ENCODE peak calls at places on chromosomes 7 and 10, in nine cellular contexts. L is cardiac muscle cell; M is Peyer's patch; G is keratinocyte; C is prostate gland; X is heart right ventricle; P is ovary; S is fibroblast of lung; R is CD4-positive, CD25-positive, alpha-beta regulatory T cell. D is an unnamed sample.
A peak's percentile ranks its signal among the peaks of the same experiment; 100 is the strongest.

GRCh38 chr10:785539-786214 is 96.2 kb upstream of the DIP2C start:
- DNase-seq in L (no peak), M (peak; percentile 35), G (no peak), C (no peak), X (no peak), P (no peak), S (no peak), R (no peak), D (no peak)

GRCh38 chr10:110337906-110338305 is 33.2 kb upstream of the SMNDC1 start:
- DNase-seq in L (peak; percentile 42), M (no peak), G (no peak), C (no peak), X (no peak), P (no peak), S (peak; percentile 59), R (no peak), D (no peak)

GRCh38 chr10:113961261-113961938 is 82.3 kb upstream of the ADRB1 start:
- DNase-seq in L (no peak), M (peak; percentile 69), G (no peak), C (no peak), X (no peak), P (no peak), S (no peak), R (peak; percentile 93), D (peak; percentile 54)

GRCh38 chr7:106793015-106793651 is 71.9 kb upstream of the PIK3CG start:
- DNase-seq in L (peak; percentile 40), M (no peak), G (no peak), C (no peak), X (no peak), P (no peak), S (no peak), R (peak; percentile 59), D (no peak)

GRCh38 chr7:40232242-40232929 is 97.6 kb downstream of the SUGCT start:
- DNase-seq in L (peak; percentile 86), M (no peak), G (no peak), C (peak; percentile 9), X (no peak), P (no peak), S (peak; percentile 71), R (peak; percentile 53), D (no peak)

GRCh38 chr7:111878788-111879187 is 316.5 kb upstream of the IMMP2L start:
- DNase-seq in L (no peak), M (no peak), G (no peak), C (no peak), X (no peak), P (no peak), S (no peak), R (no peak), D (no peak)

GRCh38 chr7:44078521-44078920 is 3.8 kb downstream of the POLM start:
- DNase-seq in L (no peak), M (no peak), G (no peak), C (no peak), X (no peak), P (no peak), S (no peak), R (no peak), D (no peak)

GRCh38 chr7:125480762-125481161 is 551.1 kb upstream of the POT1 start:
- DNase-seq in L (no peak), M (no peak), G (no peak), C (no peak), X (no peak), P (no peak), S (no peak), R (no peak), D (no peak)

GRCh38 chr10:75108684-75109458 is 2.6 kb upstream of the SAMD8 start:
- DNase-seq in L (peak; percentile 38), M (peak; percentile 48), G (no peak), C (no peak), X (peak; percentile 37), P (no peak), S (no peak), R (no peak), D (no peak)

GRCh38 chr10:15046626-15047025 is 2.9 kb downstream of the OLAH start:
- DNase-seq in L (peak; percentile 85), M (no peak), G (no peak), C (no peak), X (no peak), P (no peak), S (peak; percentile 42), R (no peak), D (no peak)

GRCh38 chr10:11440250-11441150 is 170.9 kb downstream of the USP6NL start:
- DNase-seq in L (no peak), M (no peak), G (no peak), C (no peak), X (no peak), P (no peak), S (no peak), R (peak; percentile 71), D (no peak)

GRCh38 chr7:38744746-38745145 is 113.6 kb upstream of the AMPH start:
- DNase-seq in L (peak; percentile 77), M (no peak), G (peak; percentile 35), C (no peak), X (no peak), P (no peak), S (peak; percentile 70), R (no peak), D (no peak)

GRCh38 chr10:91698258-91698657 is 65.4 kb upstream of the PPP1R3C start:
- DNase-seq in L (no peak), M (no peak), G (no peak), C (no peak), X (no peak), P (no peak), S (no peak), R (no peak), D (no peak)

GRCh38 chr7:96699219-96699871 is 10.3 kb downstream of the SEM1 start:
- DNase-seq in L (no peak), M (no peak), G (no peak), C (no peak), X (no peak), P (no peak), S (no peak), R (no peak), D (no peak)

GRCh38 chr7:116780966-116781365 is 81.4 kb upstream of the CAPZA2 start:
- DNase-seq in L (no peak), M (no peak), G (no peak), C (peak; percentile 55), X (no peak), P (no peak), S (no peak), R (no peak), D (no peak)
- H3K4me1 ChIP-seq in L (no peaks in the 10 kb centered on the region), M (peaks cover 27% of the 10 kb centered on the region), G (peaks cover 62% of the 10 kb centered on the region), C (no peaks in the 10 kb centered on the region), X (no peaks in the 10 kb centered on the region), P (no peaks in the 10 kb centered on the region), S (peaks cover 43% of the 10 kb centered on the region), R (no peaks in the 10 kb centered on the region), D (no peaks in the 10 kb centered on the region)

DNA sequence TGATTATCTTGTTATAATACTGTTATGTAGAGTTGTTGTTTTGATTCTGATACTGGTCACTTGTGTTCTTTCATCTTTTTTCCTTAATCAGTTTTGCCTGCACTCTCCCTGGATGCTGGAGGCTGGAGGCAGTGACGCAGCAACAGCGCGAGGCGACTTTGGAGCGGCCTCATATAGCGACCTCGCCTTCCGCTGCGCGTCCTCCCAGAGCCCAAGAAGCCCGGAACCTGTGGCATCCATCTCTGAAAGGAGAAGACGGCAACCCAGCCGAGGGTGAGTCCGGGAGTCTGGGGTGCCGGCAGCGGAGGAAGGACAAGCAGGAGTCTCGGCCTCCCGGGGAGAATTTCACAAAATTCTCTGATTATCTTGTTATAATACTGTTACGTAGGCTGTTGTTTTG is 161.2 kb downstream of the ZNF33B start:
- DNase-seq in L (no peak), M (no peak), G (no peak), C (no peak), X (no peak), P (no peak), S (no peak), R (no peak), D (no peak)
- H3K4me3 ChIP-seq in L (no peak overlapping the region), M (no peak overlapping the region), G (no peak overlapping the region), C (no peak overlapping the region), X (no peak overlapping the region), P (no peak overlapping the region), S (no peak overlapping the region), R (no peak overlapping the region), D (no peak overlapping the region)

GRCh38 chr7:30937426-30937825 is 25.8 kb downstream of the AQP1 start:
- DNase-seq in L (no peak), M (peak; percentile 56), G (no peak), C (no peak), X (no peak), P (no peak), S (no peak), R (no peak), D (no peak)

GRCh38 chr7:30935569-30935877 is 23.9 kb downstream of the AQP1 start:
- DNase-seq in L (no peak), M (no peak), G (no peak), C (no peak), X (no peak), P (no peak), S (no peak), R (no peak), D (no peak)

GRCh38 chr7:30936650-30937245 is 25.1 kb downstream of the AQP1 start:
- DNase-seq in L (no peak), M (no peak), G (no peak), C (no peak), X (no peak), P (no peak), S (no peak), R (no peak), D (no peak)

GRCh38 chr7:30941582-30942310 is 22.0 kb upstream of the GHRHR start:
- DNase-seq in L (no peak), M (no peak), G (no peak), C (no peak), X (no peak), P (no peak), S (no peak), R (no peak), D (no peak)

DNA sequence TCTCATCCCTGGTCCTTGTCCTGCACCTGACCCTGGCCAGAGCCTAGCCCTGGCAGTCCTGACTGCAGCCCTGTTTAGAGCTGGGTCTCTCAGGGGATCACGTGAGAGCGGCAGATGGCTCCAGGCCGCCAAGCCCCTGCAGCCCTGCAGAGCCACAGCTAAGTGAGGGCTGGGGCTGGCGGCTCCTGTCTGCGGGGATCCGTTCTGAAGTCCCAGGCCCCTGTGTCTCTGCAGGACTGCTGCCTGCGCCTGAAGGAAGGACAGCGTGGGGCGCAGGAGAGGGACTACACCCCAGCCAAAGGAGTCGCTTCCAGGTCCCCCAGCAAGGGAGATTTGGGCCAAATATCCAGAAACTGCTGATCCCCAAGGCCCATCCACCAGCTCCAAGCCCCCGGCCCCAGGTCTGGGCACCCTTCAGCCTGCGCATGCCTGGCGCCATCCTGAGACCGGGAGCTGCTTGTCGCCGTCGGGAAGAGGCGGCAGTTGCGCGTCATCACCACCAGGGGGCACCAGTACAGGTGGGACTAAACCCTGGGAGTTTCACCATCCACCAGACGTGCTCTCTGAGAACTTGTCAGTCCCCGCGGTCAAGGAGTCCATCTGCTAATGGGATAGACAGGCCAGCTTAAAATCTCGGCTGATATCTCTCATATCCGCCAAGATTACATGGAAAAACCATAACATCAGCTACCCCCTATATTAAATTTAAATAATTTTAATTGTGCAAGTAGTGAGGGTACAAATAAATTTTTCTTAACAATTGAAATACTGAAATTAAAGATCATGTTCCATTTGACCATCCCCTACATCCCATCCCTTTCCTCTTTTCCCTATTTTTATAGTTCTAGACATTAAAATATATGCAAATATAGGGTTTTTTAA is 25.1 kb upstream of the GHRHR start:
- DNase-seq in L (peak; percentile 78), M (peak; percentile 90), G (peak; percentile 41), C (peak; percentile 77), X (peak; percentile 90), P (peak; percentile 67), S (peak; percentile 54), R (peak; percentile 56), D (peak; percentile 34)
- H3K27ac ChIP-seq in L (peak overlapping the region; percentile 58), M (peak overlapping the region; percentile 47), G (no peak overlapping the region), C (no peak overlapping the region), X (no peak overlapping the region), P (no peak overlapping the region), S (no peak overlapping the region), R (no peak overlapping the region), D (no peak overlapping the region)

GRCh38 chr7:116525913-116526857 is 1.3 kb downstream of the CAV1 start:
- DNase-seq in L (peak; percentile 89), M (peak; percentile 85), G (no peak), C (peak; percentile 62), X (peak; percentile 88), P (peak; percentile 78), S (peak; percentile 86), R (peak; percentile 68), D (peak; percentile 54)
- H3K4me1 ChIP-seq in L (no peaks in the 10 kb centered on the region), M (peaks cover 22% of the 10 kb centered on the region), G (peaks cover 69% of the 10 kb centered on the region), C (no peaks in the 10 kb centered on the region), X (peaks cover 2% of the 10 kb centered on the region), P (peaks cover 9% of the 10 kb centered on the region), S (peaks cover 4% of the 10 kb centered on the region), R (peaks cover 23% of the 10 kb centered on the region), D (peaks cover 19% of the 10 kb centered on the region)

D was measured in CD8-positive, alpha-beta memory T cell.